ENCODE peak calls at places on chromosome 22, in five cellular contexts. F is mesenchymal stem cell, H is neuronal stem cell, C is IMR-90, I is H1. A is an unnamed sample.

GRCh38 chr22:45608763-45609180 is 62.9 kb upstream of the ATXN10 start:
- DNase-seq in C (peak; percentile 86), F (peak; percentile 44), H (no peak), I (no peak), A (no peak)

GRCh38 chr22:49968313-49968830 is 7.8 kb downstream of the PIM3 start:
- DNase-seq in H (no peak), C (no peak), I (peak; percentile 46), F (no peak), A (no peak)

GRCh38 chr22:38924197-38924952 is 33.0 kb upstream of the APOBEC3A start:
- DNase-seq in I (no peak), H (no peak), C (peak; percentile 90), F (peak; percentile 78), A (no peak)

GRCh38 chr22:26737262-26737661 is 79.9 kb downstream of the MIAT start:
- DNase-seq in C (no peak), I (no peak), H (no peak), F (no peak), A (no peak)

GRCh38 chr22:27726726-27727449 is 74.7 kb downstream of the MN1 start:
- DNase-seq in F (peak; percentile 85), H (no peak), I (no peak), C (peak; percentile 34), A (peak; percentile 71)

GRCh38 chr22:36369004-36369921 is 18.5 kb downstream of the MYH9 start:
- DNase-seq in I (no peak), H (no peak), C (peak; percentile 21), F (peak; percentile 56), A (peak; percentile 41)

GRCh38 chr22:40377931-40378330 is 7.5 kb downstream of the SGSM3 start:
- DNase-seq in C (no peak), I (no peak), F (no peak), H (no peak), A (no peak)

GRCh38 chr22:30918761-30919160 is 49.8 kb downstream of the MORC2 start:
- DNase-seq in C (no peak), I (peak; percentile 22), H (no peak), F (no peak), A (no peak)

GRCh38 chr22:39471421-39472141 is 14.8 kb downstream of the MGAT3 start:
- DNase-seq in I (no peak), H (no peak), C (peak; percentile 51), F (peak; percentile 76), A (peak; percentile 80)

GRCh38 chr22:30674482-30674881 is 6.8 kb upstream of the DUSP18 start:
- DNase-seq in C (no peak), H (no peak), F (no peak), I (no peak), A (no peak)

GRCh38 chr22:45448431-45448830 is 34.9 kb downstream of the RIBC2 start:
- DNase-seq in I (no peak), C (no peak), H (no peak), F (no peak), A (no peak)

GRCh38 chr22:28016781-28017557 is 97.9 kb upstream of the PITPNB start:
- DNase-seq in F (no peak), H (no peak), C (no peak), I (no peak), A (no peak)

GRCh38 chr22:49573109-49573765 is 254.4 kb downstream of the BRD1 start:
- DNase-seq in C (no peak), I (no peak), F (no peak), H (no peak), A (no peak)

GRCh38 chr22:44091021-44091721 is 67.1 kb downstream of the PARVB start:
- DNase-seq in I (no peak), H (no peak), C (no peak), F (peak; percentile 25), A (peak; percentile 47)

GRCh38 chr22:30009478-30009877 is 70.8 kb upstream of the HORMAD2 start:
- DNase-seq in I (no peak), F (no peak), C (no peak), H (no peak), A (no peak)

GRCh38 chr22:28978158-28978557 is 83.5 kb downstream of the C22orf31 start:
- DNase-seq in I (no peak), F (peak; percentile 36), H (no peak), C (peak; percentile 54), A (no peak)

GRCh38 chr22:30705710-30706651 is 11.3 kb downstream of the OSBP2 start:
- DNase-seq in I (no peak), F (no peak), H (no peak), C (peak; percentile 80), A (peak; percentile 84)

GRCh38 chr22:40387758-40388157 is 17.4 kb downstream of the SGSM3 start:
- DNase-seq in I (no peak), H (no peak), F (no peak), C (no peak), A (no peak)

GRCh38 chr22:22037740-22038139 is 55.2 kb upstream of the TOP3B start:
- DNase-seq in H (peak; percentile 33), F (peak; percentile 59), I (no peak), C (peak; percentile 91), A (no peak)

GRCh38 chr22:29716814-29717213 is 3.0 kb upstream of the CABP7 start:
- DNase-seq in F (peak; percentile 81), I (peak; percentile 86), C (peak; percentile 80), H (peak; percentile 86), A (peak; percentile 90)

GRCh38 chr22:39703890-39704658 is 133.5 kb downstream of the CACNA1I start:
- DNase-seq in C (peak; percentile 23), I (no peak), H (no peak), F (no peak), A (no peak)

GRCh38 chr22:41576877-41577276 is 12.8 kb downstream of the PMM1 start:
- DNase-seq in C (peak; percentile 52), F (peak; percentile 67), H (peak; percentile 39), I (peak; percentile 85), A (peak; percentile 92)

GRCh38 chr22:45105281-45105700 is 58.4 kb upstream of the NUP50 start:
- DNase-seq in I (no peak), H (no peak), C (peak; percentile 97), F (peak; percentile 99), A (no peak)

GRCh38 chr22:46233231-46233630 is 16.9 kb downstream of the CDPF1 start:
- DNase-seq in C (peak; percentile 29), H (no peak), I (no peak), F (no peak), A (no peak)

GRCh38 chr22:31039393-31039792 is 41.7 kb upstream of the SMTN start:
- DNase-seq in H (no peak), F (peak; percentile 84), C (peak; percentile 80), I (no peak), A (no peak)

GRCh38 chr22:45349916-45350315 is 40.2 kb downstream of the FAM118A start:
- DNase-seq in I (no peak), H (no peak), C (no peak), F (no peak), A (peak; percentile 60)

GRCh38 chr22:40678493-40679248 is 613 bp upstream of the MCHR1 start:
- DNase-seq in I (no peak), C (no peak), F (no peak), H (no peak), A (no peak)

GRCh38 chr22:26675687-26676273 is 18.4 kb downstream of the MIAT start:
- DNase-seq in H (no peak), I (no peak), F (no peak), C (no peak), A (no peak)

GRCh38 chr22:50677493-50678217 is 5.0 kb downstream of the SHANK3 start:
- DNase-seq in H (no peak), C (no peak), I (no peak), F (no peak), A (no peak)

GRCh38 chr22:47658182-47658581 is 895.7 kb downstream of the TBC1D22A start:
- DNase-seq in F (no peak), I (no peak), H (no peak), C (no peak), A (no peak)
- H3K23ac ChIP-seq in F (no peak overlapping the region), I (no peak overlapping the region), H (no peak overlapping the region), C (no peak overlapping the region), A (no peak overlapping the region)

GRCh38 chr22:37632174-37633081 is 7.0 kb upstream of the SH3BP1 start:
- DNase-seq in I (no peak), C (no peak), F (no peak), H (no peak), A (no peak)
- H3K4me2 ChIP-seq in I (no peak overlapping the region), C (no peak overlapping the region), F (no peak overlapping the region), H (no peak overlapping the region), A (no peak overlapping the region)

DNA sequence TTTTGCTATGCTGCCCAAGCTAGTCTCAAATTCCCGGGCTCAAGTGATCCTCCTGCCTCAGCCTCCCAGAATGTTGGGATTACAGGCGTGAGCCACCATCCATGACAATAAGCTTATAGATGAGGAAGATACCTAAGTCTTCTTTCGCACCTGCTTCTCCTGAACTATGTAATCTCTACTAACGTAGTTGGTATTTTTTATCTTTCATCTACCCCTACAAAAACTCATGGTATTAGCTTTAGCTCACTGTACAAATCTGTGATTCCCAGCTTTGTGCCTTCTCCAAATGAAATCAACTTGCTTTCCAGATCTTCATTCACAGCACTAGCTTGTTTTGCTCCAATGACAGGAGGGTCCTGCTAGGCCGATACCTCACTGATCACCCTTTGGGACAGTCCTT is 36.4 kb downstream of the PI4KA start:
- DNase-seq in F (no peak), I (no peak), C (no peak), H (no peak), A (no peak)
- H3K23ac ChIP-seq in F (no peak overlapping the region), I (no peak overlapping the region), C (peak overlapping the region; percentile 33), H (no peak overlapping the region), A (no peak overlapping the region)

GRCh38 chr22:42929838-42930155 is 72.7 kb upstream of the ARFGAP3 start:
- DNase-seq in C (no peak), F (no peak), H (no peak), I (no peak), A (no peak)

GRCh38 chr22:42930810-42931420 is 73.8 kb upstream of the ARFGAP3 start:
- DNase-seq in C (peak; percentile 52), H (no peak), I (no peak), F (no peak), A (peak; percentile 64)

GRCh38 chr22:42932857-42933782 is 76.0 kb upstream of the ARFGAP3 start:
- DNase-seq in C (peak; percentile 28), H (no peak), I (no peak), F (no peak), A (no peak)

GRCh38 chr22:42932197-42932519 is 75.1 kb upstream of the ARFGAP3 start:
- DNase-seq in F (no peak), H (no peak), C (no peak), I (no peak), A (no peak)

GRCh38 chr22:42931421-42932196 is 74.5 kb upstream of the ARFGAP3 start:
- DNase-seq in C (peak; percentile 18), H (no peak), F (no peak), I (no peak), A (no peak)
- H3K4me2 ChIP-seq in C (no peak overlapping the region), H (no peak overlapping the region), F (no peak overlapping the region), I (no peak overlapping the region), A (no peak overlapping the region)

GRCh38 chr22:17140826-17141771 is 18.0 kb downstream of the HDHD5 start:
- DNase-seq in C (no peak), I (no peak), H (no peak), F (no peak), A (no peak)
- H3K23ac ChIP-seq in C (no peak overlapping the region), I (no peak overlapping the region), H (no peak overlapping the region), F (no peak overlapping the region), A (no peak overlapping the region)